ENCODE peak calls at places on chromosomes 4 and X, in six cellular contexts. Q is mesenchymal stem cell, Y is IMR-90, B is neuronal stem cell, Z is H1, K is trophoblast cell. D is an unnamed sample.

GRCh38 chr4:13615162-13615561 is 12.4 kb downstream of the BOD1L1 start:
- DNase-seq in Q (no peak), Y (no peak), B (no peak), Z (no peak), K (no peak), D (no peak)

GRCh38 chrX:130347336-130347735 is 7.6 kb downstream of the SLC25A14 start:
- DNase-seq in Q (no peak), Y (peak), B (no peak), Z (no peak), K (peak), D (no peak)

GRCh38 chrX:130082244-130083106 is 27.8 kb downstream of the ELF4 start:
- DNase-seq in Q (peak), Y (no peak), B (no peak), Z (no peak), K (no peak), D (no peak)

GRCh38 chr4:184437988-184438774 is 36.2 kb downstream of the IRF2 start:
- DNase-seq in Q (no peak), Y (peak), B (no peak), Z (no peak), K (no peak), D (no peak)

GRCh38 chr4:137116144-137116543 is 416.1 kb downstream of the PCDH18 start:
- DNase-seq in Q (no peak), Y (peak), B (no peak), Z (no peak), K (no peak), D (no peak)

GRCh38 chr4:110485452-110485851 is 9.5 kb downstream of the ENPEP start:
- DNase-seq in Q (no peak), Y (no peak), B (no peak), Z (no peak), K (no peak), D (no peak)

GRCh38 chr4:139736661-139737060 is 71.0 kb downstream of the MGST2 start:
- DNase-seq in Q (no peak), Y (no peak), B (no peak), Z (no peak), K (peak), D (no peak)

GRCh38 chrX:66030505-66031317 is 9.2 kb downstream of the VSIG4 start:
- DNase-seq in Q (peak), Y (peak), B (peak), Z (no peak), K (peak), D (peak)

GRCh38 chr4:102761478-102761790 is 666 bp upstream of the MANBA start:
- DNase-seq in Q (no peak), Y (peak), B (peak), Z (no peak), K (no peak), D (no peak)

GRCh38 chr4:6988016-6988715 is 55.0 kb upstream of the TADA2B start:
- DNase-seq in Q (peak), Y (no peak), B (no peak), Z (no peak), K (peak), D (no peak)

GRCh38 chr4:111991797-111992196 is 153.5 kb upstream of the FAM241A start:
- DNase-seq in Q (peak), Y (peak), B (no peak), Z (no peak), K (peak), D (no peak)

GRCh38 chr4:21768349-21769310 is 179.9 kb downstream of the KCNIP4 start:
- DNase-seq in Q (peak), Y (peak), B (peak), Z (no peak), K (peak), D (no peak)

GRCh38 chr4:25367004-25367621 is 9.9 kb upstream of the ANAPC4 start:
- DNase-seq in Q (peak), Y (peak), B (no peak), Z (no peak), K (peak), D (no peak)

DNA sequence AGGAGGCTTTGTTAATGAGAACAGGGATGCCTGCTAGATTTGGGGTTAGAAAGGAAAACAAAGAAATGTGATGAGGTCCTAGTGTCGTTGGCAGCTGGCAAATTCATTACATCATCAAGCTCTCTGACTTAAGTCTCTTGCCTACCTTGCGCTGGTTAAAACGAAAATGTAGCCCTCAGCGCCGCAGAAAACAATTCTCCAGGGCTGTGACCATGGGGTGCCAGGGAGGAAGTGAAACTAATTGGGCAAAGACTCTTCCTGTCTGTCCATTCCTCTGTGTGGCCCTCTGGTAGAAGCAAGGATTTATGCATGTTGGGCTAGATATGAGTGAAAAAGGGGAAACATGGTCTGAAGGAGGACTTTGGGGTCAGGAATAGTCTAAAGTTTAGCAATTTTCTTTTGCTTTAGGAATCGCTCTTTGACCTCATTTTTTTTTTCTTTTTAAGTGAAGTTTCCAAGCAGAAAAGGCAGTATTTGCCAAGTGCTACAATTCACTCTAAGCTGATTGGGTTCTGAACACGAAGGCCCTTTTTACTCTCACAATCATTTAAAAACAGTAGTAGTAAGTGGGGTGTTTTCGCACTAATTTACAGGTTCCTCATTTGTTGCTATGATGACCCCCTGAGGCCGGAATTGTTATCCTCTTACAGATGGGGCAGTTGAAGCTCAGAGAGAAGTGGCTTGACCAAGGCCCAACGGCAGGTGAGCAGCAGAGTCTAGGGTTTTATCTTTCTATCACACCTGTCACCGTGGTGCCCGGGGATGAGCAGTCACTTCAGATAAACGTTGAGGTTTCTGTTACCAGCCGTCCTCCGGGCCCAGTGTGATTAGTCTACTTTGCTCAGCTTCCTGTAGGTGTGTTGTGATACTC is 27.3 kb upstream of the CHRNA9 start:
- DNase-seq in Q (no peak), Y (no peak), B (no peak), Z (no peak), K (no peak), D (peak)
- H2BK5ac ChIP-seq in Q (no peak), Y (no peak), B (no peak), Z (peak), K (no peak), D (no peak)

GRCh38 chr4:150142831-150143230 is 64.6 kb downstream of the DCLK2 start:
- DNase-seq in Q (no peak), Y (no peak), B (no peak), Z (no peak), K (no peak), D (no peak)

GRCh38 chr4:150136036-150136435 is 57.8 kb downstream of the DCLK2 start:
- DNase-seq in Q (peak), Y (peak), B (no peak), Z (no peak), K (no peak), D (no peak)

GRCh38 chr4:150136481-150136880 is 58.2 kb downstream of the DCLK2 start:
- DNase-seq in Q (peak), Y (peak), B (no peak), Z (no peak), K (no peak), D (no peak)

GRCh38 chr4:150140774-150141400 is 62.6 kb downstream of the DCLK2 start:
- DNase-seq in Q (peak), Y (peak), B (no peak), Z (no peak), K (no peak), D (no peak)

DNA sequence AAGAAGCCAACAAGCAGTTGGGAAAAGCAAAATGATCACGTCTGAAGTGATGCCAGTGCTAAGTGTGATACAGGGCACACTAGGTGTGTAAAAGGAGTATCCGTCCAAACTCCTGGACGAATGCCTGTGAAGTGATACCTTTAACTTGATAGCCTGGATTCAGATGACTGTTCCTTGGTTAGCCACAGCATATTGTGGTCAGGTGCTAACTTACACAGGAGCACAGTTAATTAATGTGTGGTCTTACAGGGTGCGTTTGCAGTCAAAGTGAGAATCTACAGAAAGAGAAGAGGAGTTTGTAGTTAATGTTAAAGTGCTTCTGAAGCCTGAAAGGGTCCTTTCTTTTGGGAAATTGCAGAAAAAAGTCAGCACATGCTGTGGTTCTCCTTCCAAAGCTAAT is 61.1 kb downstream of the DCLK2 start:
- DNase-seq in Q (no peak), Y (no peak), B (no peak), Z (no peak), K (no peak), D (no peak)
- H4K91ac ChIP-seq in Q (peak), Y (peak), B (no peak), Z (no peak), K (no peak), D (no peak)

GRCh38 chr4:183097251-183098079 is 1.6 kb upstream of the WWC2 start:
- DNase-seq in Q (peak), Y (no peak), B (peak), Z (no peak), K (no peak), D (peak)

GRCh38 chr4:183098723-183099536 is at the start of gene WWC2:
- DNase-seq in Q (peak), Y (peak), B (peak), Z (peak), K (peak), D (peak)

GRCh38 chr4:183099537-183100297 is 660 bp downstream of the WWC2 start:
- DNase-seq in Q (peak), Y (no peak), B (peak), Z (no peak), K (peak), D (peak)

GRCh38 chr4:183096276-183096965 is 2.6 kb upstream of the WWC2 start:
- DNase-seq in Q (peak), Y (no peak), B (no peak), Z (no peak), K (no peak), D (no peak)

DNA sequence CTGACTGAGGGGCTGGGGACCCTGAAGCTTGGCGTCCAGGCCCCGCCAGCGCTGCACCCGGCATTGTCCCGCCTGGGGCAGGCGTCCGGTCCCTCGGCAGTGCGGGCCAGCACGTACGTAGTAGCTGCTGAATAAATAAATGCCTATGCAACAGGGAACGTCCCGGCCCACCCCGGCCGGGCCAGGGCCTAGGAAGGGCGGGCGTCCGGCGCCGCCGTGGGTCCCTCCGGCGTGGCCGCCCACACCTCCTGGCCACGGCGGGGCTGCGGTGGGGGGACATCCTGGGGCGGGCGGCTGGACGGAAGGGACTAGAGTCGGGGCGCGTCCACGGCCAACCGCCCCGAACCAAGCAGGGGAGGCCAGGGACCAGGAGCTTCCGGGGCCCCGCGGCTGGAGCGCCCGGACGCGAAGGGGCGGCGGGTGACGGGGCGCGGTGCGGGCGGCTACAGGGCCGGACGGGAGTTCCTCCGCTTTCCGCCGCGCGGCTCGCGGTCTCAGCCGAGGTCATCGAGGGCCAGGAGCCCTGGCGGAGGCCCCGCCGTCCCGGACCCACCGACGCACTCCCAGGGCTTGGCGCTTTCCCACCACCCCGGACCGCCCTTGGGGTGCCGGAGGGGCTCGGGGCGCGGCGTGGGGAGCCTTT is 856 bp upstream of the WWC2 start:
- DNase-seq in Q (peak), Y (peak), B (peak), Z (no peak), K (peak), D (no peak)
- H2BK5ac ChIP-seq in Q (peak), Y (peak), B (no peak), Z (peak), K (peak), D (peak)

GRCh38 chr4:175092114-175092513 is 174.0 kb downstream of the ADAM29 start:
- DNase-seq in Q (no peak), Y (no peak), B (no peak), Z (no peak), K (no peak), D (no peak)
- H4K91ac ChIP-seq in Q (no peak), Y (no peak), B (no peak), Z (no peak), K (no peak), D (no peak)

GRCh38 chr4:78057135-78057599 is at the start of gene FRAS1:
- DNase-seq in Q (peak), Y (no peak), B (peak), Z (no peak), K (peak), D (peak)
- H2BK5ac ChIP-seq in Q (no peak), Y (no peak), B (peak), Z (peak), K (peak), D (peak)

GRCh38 chr4:100630341-100630740 is 112.5 kb upstream of the EMCN start:
- DNase-seq in Q (no peak), Y (no peak), B (no peak), Z (no peak), K (no peak), D (no peak)

GRCh38 chr4:100635899-100636298 is 118.1 kb upstream of the EMCN start:
- DNase-seq in Q (no peak), Y (no peak), B (no peak), Z (no peak), K (peak), D (no peak)

GRCh38 chr4:100633269-100633668 is 115.4 kb upstream of the EMCN start:
- DNase-seq in Q (no peak), Y (no peak), B (no peak), Z (no peak), K (peak), D (no peak)

GRCh38 chr4:100632163-100632562 is 114.3 kb upstream of the EMCN start:
- DNase-seq in Q (no peak), Y (no peak), B (no peak), Z (no peak), K (no peak), D (no peak)

GRCh38 chr4:100631281-100631968 is 113.6 kb upstream of the EMCN start:
- DNase-seq in Q (no peak), Y (no peak), B (no peak), Z (no peak), K (peak), D (no peak)
- H4K91ac ChIP-seq in Q (no peak), Y (no peak), B (no peak), Z (no peak), K (no peak), D (no peak)

DNA sequence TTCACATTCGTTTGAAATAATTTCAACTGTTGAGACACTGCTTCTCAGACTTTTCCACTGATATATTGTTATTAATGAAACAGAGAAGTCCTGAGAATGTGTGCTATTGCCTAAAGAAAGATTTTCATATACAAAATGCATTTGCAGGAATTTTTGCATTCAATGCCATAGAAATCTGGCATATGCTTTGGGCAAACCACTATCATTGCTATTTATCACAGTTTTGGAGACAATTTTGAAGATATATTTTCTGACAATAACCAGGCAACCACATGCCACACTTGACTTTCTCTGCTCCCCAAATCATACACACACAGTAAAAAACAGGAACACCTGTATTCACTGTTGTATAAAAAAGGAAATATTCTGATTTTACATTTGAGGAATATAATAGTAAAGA is 1303.7 kb upstream of the IGFBP7 start:
- DNase-seq in Q (no peak), Y (no peak), B (no peak), Z (no peak), K (no peak), D (no peak)
- H2BK5ac ChIP-seq in Q (no peak), Y (no peak), B (no peak), Z (no peak), K (no peak), D (no peak)

DNA sequence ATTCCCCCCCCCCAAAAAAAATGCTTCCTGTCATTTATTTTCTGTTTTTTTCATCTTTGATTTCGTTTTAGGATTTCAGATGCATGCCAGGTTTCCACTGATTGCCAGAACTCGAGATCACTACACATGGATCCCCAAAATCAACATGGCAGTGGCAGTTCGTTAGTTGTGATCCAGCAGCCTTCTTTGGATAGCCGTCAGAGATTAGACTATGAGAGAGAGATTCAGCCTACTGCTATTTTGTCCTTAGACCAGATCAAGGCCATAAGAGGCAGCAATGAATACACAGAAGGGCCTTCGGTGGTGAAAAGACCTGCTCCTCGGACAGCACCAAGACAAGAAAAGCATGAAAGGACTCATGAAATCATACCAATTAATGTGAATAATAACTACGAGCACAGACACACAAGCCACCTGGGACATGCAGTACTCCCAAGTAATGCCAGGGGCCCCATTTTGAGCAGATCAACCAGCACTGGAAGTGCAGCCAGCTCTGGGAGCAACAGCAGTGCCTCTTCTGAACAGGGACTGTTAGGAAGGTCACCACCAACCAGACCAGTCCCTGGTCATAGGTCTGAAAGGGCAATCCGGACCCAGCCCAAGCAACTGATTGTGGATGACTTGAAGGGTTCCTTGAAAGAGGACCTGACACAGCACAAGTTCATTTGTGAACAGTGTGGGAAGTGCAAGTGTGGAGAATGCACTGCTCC is 5.0 kb downstream of the SPRY1 start:
- DNase-seq in Q (no peak), Y (no peak), B (no peak), Z (no peak), K (no peak), D (no peak)
- H4K91ac ChIP-seq in Q (peak), Y (no peak), B (no peak), Z (no peak), K (no peak), D (no peak)

GRCh38 chr4:17763352-17763890 is 18.0 kb downstream of the FAM184B start:
- DNase-seq in Q (no peak), Y (no peak), B (no peak), Z (no peak), K (no peak), D (no peak)

GRCh38 chr4:17761062-17761461 is 20.4 kb downstream of the FAM184B start:
- DNase-seq in Q (no peak), Y (no peak), B (no peak), Z (no peak), K (no peak), D (no peak)

GRCh38 chr4:17760602-17761001 is 20.8 kb downstream of the FAM184B start:
- DNase-seq in Q (no peak), Y (no peak), B (no peak), Z (no peak), K (no peak), D (no peak)

GRCh38 chr4:17763931-17764330 is 17.5 kb downstream of the FAM184B start:
- DNase-seq in Q (no peak), Y (no peak), B (no peak), Z (no peak), K (no peak), D (no peak)

DNA sequence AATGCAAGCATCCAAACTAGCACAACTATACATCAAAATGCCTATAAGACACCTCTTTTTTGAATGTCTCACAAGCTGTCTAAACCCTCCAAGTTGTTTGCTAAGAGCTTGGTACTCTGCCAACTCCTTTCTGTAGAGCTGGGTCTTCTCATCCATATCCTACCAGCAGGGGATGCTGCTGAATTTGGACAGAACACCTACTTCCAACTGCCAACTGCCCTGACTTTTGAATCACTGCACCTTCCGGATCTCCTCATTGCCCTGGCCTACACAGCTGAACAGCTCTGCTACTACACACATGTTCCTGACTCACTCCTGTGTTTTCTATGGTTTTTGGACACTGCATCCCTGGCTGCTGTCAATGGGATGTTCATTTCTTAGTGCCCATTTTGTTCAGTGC is 18.7 kb downstream of the FAM184B start:
- DNase-seq in Q (peak), Y (peak), B (no peak), Z (no peak), K (peak), D (no peak)
- H2BK5ac ChIP-seq in Q (no peak), Y (no peak), B (no peak), Z (no peak), K (no peak), D (no peak)

GRCh38 chrX:41233988-41234387 is 100.0 kb upstream of the DDX3X start:
- DNase-seq in Q (no peak), Y (no peak), B (no peak), Z (no peak), K (no peak), D (no peak)
- H4K91ac ChIP-seq in Q (no peak), Y (no peak), B (no peak), Z (no peak), K (no peak), D (no peak)